ENCODE peak calls at places on chromosomes 2 and 18, in eight cellular contexts. One of them, this sample, is unnamed.
A peak's percentile ranks its signal among the peaks of the same experiment; 100 is the strongest.

GRCh38 chr2:222353998-222354397 is 55.2 kb upstream of the PAX3 start:
- DNase-seq in A549: no peak
- DNase-seq in psoas muscle: no peak
- DNase-seq in left ventricle myocardium inferior: peak; percentile 24
- DNase-seq in transverse colon: no peak
- DNase-seq in right atrium auricular region: no peak
- DNase-seq in kidney: no peak
- DNase-seq in fibroblast of lung: no peak
- DNase-seq in this sample: no peak

GRCh38 chr2:238499731-238500570 is 73.2 kb downstream of the ASB1 start:
- DNase-seq in A549: no peak
- DNase-seq in psoas muscle: no peak
- DNase-seq in left ventricle myocardium inferior: no peak
- DNase-seq in transverse colon: no peak
- DNase-seq in right atrium auricular region: no peak
- DNase-seq in kidney: no peak
- DNase-seq in fibroblast of lung: peak; percentile 63
- DNase-seq in this sample: no peak

GRCh38 chr2:85472265-85472664 is 53.8 kb downstream of the SH2D6 start:
- DNase-seq in A549: no peak
- DNase-seq in psoas muscle: no peak
- DNase-seq in left ventricle myocardium inferior: no peak
- DNase-seq in transverse colon: no peak
- DNase-seq in right atrium auricular region: no peak
- DNase-seq in kidney: no peak
- DNase-seq in fibroblast of lung: no peak
- DNase-seq in this sample: no peak

GRCh38 chr2:240140511-240140910 is at the start of gene OTOS:
- DNase-seq in A549: no peak
- DNase-seq in psoas muscle: no peak
- DNase-seq in left ventricle myocardium inferior: no peak
- DNase-seq in transverse colon: no peak
- DNase-seq in right atrium auricular region: no peak
- DNase-seq in kidney: peak; percentile 29
- DNase-seq in fibroblast of lung: no peak
- DNase-seq in this sample: peak; percentile 19

GRCh38 chr2:239721991-239722759 is 303.0 kb downstream of the NDUFA10 start:
- DNase-seq in A549: no peak
- DNase-seq in psoas muscle: no peak
- DNase-seq in left ventricle myocardium inferior: no peak
- DNase-seq in transverse colon: no peak
- DNase-seq in right atrium auricular region: no peak
- DNase-seq in kidney: peak; percentile 57
- DNase-seq in fibroblast of lung: no peak
- DNase-seq in this sample: peak; percentile 28

GRCh38 chr2:211864328-211864727 is 674.3 kb downstream of the ERBB4 start:
- DNase-seq in A549: no peak
- DNase-seq in psoas muscle: no peak
- DNase-seq in left ventricle myocardium inferior: no peak
- DNase-seq in transverse colon: no peak
- DNase-seq in right atrium auricular region: no peak
- DNase-seq in kidney: no peak
- DNase-seq in fibroblast of lung: no peak
- DNase-seq in this sample: no peak

GRCh38 chr2:235614176-235614860 is 120.5 kb downstream of the AGAP1 start:
- DNase-seq in A549: no peak
- DNase-seq in psoas muscle: no peak
- DNase-seq in left ventricle myocardium inferior: no peak
- DNase-seq in transverse colon: no peak
- DNase-seq in right atrium auricular region: no peak
- DNase-seq in kidney: no peak
- DNase-seq in fibroblast of lung: peak; percentile 37
- DNase-seq in this sample: no peak

GRCh38 chr2:190882831-190883582 is 2.4 kb downstream of the GLS start:
- DNase-seq in A549: no peak
- DNase-seq in psoas muscle: no peak
- DNase-seq in left ventricle myocardium inferior: no peak
- DNase-seq in transverse colon: no peak
- DNase-seq in right atrium auricular region: no peak
- DNase-seq in kidney: no peak
- DNase-seq in fibroblast of lung: no peak
- DNase-seq in this sample: no peak

GRCh38 chr2:144501118-144501517 is 18.8 kb downstream of the ZEB2 start:
- DNase-seq in A549: no peak
- DNase-seq in psoas muscle: no peak
- DNase-seq in left ventricle myocardium inferior: no peak
- DNase-seq in transverse colon: no peak
- DNase-seq in right atrium auricular region: no peak
- DNase-seq in kidney: no peak
- DNase-seq in fibroblast of lung: peak; percentile 64
- DNase-seq in this sample: no peak

GRCh38 chr18:58186258-58186948 is 142.4 kb downstream of the NEDD4L start:
- DNase-seq in A549: peak; percentile 62
- DNase-seq in psoas muscle: no peak
- DNase-seq in left ventricle myocardium inferior: no peak
- DNase-seq in transverse colon: no peak
- DNase-seq in right atrium auricular region: no peak
- DNase-seq in kidney: no peak
- DNase-seq in fibroblast of lung: peak; percentile 95
- DNase-seq in this sample: peak; percentile 56

DNA sequence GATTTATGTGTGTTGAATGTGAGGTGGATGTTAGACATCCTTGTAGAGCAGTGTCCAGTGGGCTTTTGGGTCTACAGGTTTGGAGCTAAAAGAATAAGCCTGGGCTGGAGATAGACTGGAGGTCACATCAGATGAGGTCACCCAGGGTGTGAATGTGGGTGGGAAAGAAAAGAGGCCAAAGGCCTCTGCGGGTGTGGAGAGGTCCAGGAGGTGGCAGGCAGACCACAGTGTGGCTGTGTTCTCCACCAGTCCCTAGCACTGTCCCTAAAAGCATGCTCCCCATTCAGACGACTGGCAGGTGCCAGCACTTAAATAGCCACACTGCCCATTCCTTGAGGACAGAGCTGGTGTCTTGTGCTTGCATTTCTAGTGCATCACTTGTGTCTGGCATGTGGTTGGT is 4.1 kb downstream of the ATG4B start:
- DNase-seq in A549: no peak
- DNase-seq in psoas muscle: no peak
- DNase-seq in left ventricle myocardium inferior: no peak
- DNase-seq in transverse colon: no peak
- DNase-seq in right atrium auricular region: no peak
- DNase-seq in kidney: peak; percentile 26
- DNase-seq in fibroblast of lung: no peak
- DNase-seq in this sample: no peak
- H3K27ac ChIP-seq in A549: no peak overlapping the region
- H3K27ac ChIP-seq in psoas muscle: no peak overlapping the region
- H3K27ac ChIP-seq in left ventricle myocardium inferior: peak overlapping the region; percentile 35
- H3K27ac ChIP-seq in transverse colon: no peak overlapping the region
- H3K27ac ChIP-seq in right atrium auricular region: no peak overlapping the region
- H3K27ac ChIP-seq in kidney: no peak overlapping the region
- H3K27ac ChIP-seq in fibroblast of lung: no peak overlapping the region
- H3K27ac ChIP-seq in this sample: no peak overlapping the region

GRCh38 chr2:203623616-203624015 is 82.8 kb upstream of the CD28 start:
- DNase-seq in A549: no peak
- DNase-seq in psoas muscle: no peak
- DNase-seq in left ventricle myocardium inferior: no peak
- DNase-seq in transverse colon: no peak
- DNase-seq in right atrium auricular region: no peak
- DNase-seq in kidney: no peak
- DNase-seq in fibroblast of lung: peak; percentile 75
- DNase-seq in this sample: no peak

GRCh38 chr2:203629699-203630098 is 76.7 kb upstream of the CD28 start:
- DNase-seq in A549: no peak
- DNase-seq in psoas muscle: no peak
- DNase-seq in left ventricle myocardium inferior: no peak
- DNase-seq in transverse colon: no peak
- DNase-seq in right atrium auricular region: no peak
- DNase-seq in kidney: no peak
- DNase-seq in fibroblast of lung: no peak
- DNase-seq in this sample: no peak

GRCh38 chr2:203625712-203626111 is 80.7 kb upstream of the CD28 start:
- DNase-seq in A549: no peak
- DNase-seq in psoas muscle: no peak
- DNase-seq in left ventricle myocardium inferior: no peak
- DNase-seq in transverse colon: no peak
- DNase-seq in right atrium auricular region: no peak
- DNase-seq in kidney: no peak
- DNase-seq in fibroblast of lung: no peak
- DNase-seq in this sample: no peak

GRCh38 chr2:203623104-203623503 is 83.3 kb upstream of the CD28 start:
- DNase-seq in A549: peak; percentile 62
- DNase-seq in psoas muscle: no peak
- DNase-seq in left ventricle myocardium inferior: no peak
- DNase-seq in transverse colon: no peak
- DNase-seq in right atrium auricular region: no peak
- DNase-seq in kidney: no peak
- DNase-seq in fibroblast of lung: peak; percentile 97
- DNase-seq in this sample: no peak

GRCh38 chr2:203626952-203627681 is 79.3 kb upstream of the CD28 start:
- DNase-seq in A549: no peak
- DNase-seq in psoas muscle: no peak
- DNase-seq in left ventricle myocardium inferior: no peak
- DNase-seq in transverse colon: no peak
- DNase-seq in right atrium auricular region: no peak
- DNase-seq in kidney: no peak
- DNase-seq in fibroblast of lung: peak; percentile 91
- DNase-seq in this sample: no peak
- H3K27ac ChIP-seq in A549: no peak overlapping the region
- H3K27ac ChIP-seq in psoas muscle: no peak overlapping the region
- H3K27ac ChIP-seq in left ventricle myocardium inferior: peak overlapping the region; percentile 43
- H3K27ac ChIP-seq in transverse colon: peak overlapping the region; percentile 47
- H3K27ac ChIP-seq in right atrium auricular region: peak overlapping the region; percentile 50
- H3K27ac ChIP-seq in kidney: no peak overlapping the region
- H3K27ac ChIP-seq in fibroblast of lung: peak overlapping the region; percentile 29
- H3K27ac ChIP-seq in this sample: peak overlapping the region; percentile 54

DNA sequence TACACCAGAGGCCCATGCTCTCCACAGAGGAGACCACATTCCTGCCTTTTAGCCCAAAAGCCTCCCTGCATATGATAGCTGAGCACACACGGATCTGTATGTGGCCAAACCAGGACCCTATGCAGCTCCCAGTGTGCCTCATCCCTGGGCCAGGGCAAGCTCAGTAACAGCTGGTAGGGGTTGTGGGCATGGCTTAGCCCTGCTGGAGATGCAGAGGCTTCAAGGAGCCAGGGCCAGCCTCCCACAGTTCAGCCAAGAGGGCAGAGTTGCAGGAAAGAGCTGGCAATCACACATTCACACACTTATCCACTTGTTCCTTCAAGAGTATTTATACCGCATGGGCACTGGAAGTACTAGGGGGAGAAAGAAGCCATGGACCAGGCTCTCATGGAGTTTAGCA is 1.6 kb upstream of the LIMS2 start:
- DNase-seq in A549: no peak
- DNase-seq in psoas muscle: no peak
- DNase-seq in left ventricle myocardium inferior: no peak
- DNase-seq in transverse colon: no peak
- DNase-seq in right atrium auricular region: no peak
- DNase-seq in kidney: no peak
- DNase-seq in fibroblast of lung: no peak
- DNase-seq in this sample: no peak
- H3K27ac ChIP-seq in A549: no peak overlapping the region
- H3K27ac ChIP-seq in psoas muscle: no peak overlapping the region
- H3K27ac ChIP-seq in left ventricle myocardium inferior: peak overlapping the region; percentile 99
- H3K27ac ChIP-seq in transverse colon: peak overlapping the region; percentile 86
- H3K27ac ChIP-seq in right atrium auricular region: no peak overlapping the region
- H3K27ac ChIP-seq in kidney: no peak overlapping the region
- H3K27ac ChIP-seq in fibroblast of lung: no peak overlapping the region
- H3K27ac ChIP-seq in this sample: no peak overlapping the region

GRCh38 chr2:197269173-197269572 is 41.4 kb downstream of the ANKRD44 start:
- DNase-seq in A549: no peak
- DNase-seq in psoas muscle: no peak
- DNase-seq in left ventricle myocardium inferior: no peak
- DNase-seq in transverse colon: no peak
- DNase-seq in right atrium auricular region: no peak
- DNase-seq in kidney: no peak
- DNase-seq in fibroblast of lung: peak; percentile 67
- DNase-seq in this sample: no peak

GRCh38 chr2:197265931-197266330 is 44.6 kb downstream of the ANKRD44 start:
- DNase-seq in A549: no peak
- DNase-seq in psoas muscle: no peak
- DNase-seq in left ventricle myocardium inferior: no peak
- DNase-seq in transverse colon: no peak
- DNase-seq in right atrium auricular region: no peak
- DNase-seq in kidney: no peak
- DNase-seq in fibroblast of lung: peak; percentile 46
- DNase-seq in this sample: no peak

GRCh38 chr2:197269815-197270214 is 40.8 kb downstream of the ANKRD44 start:
- DNase-seq in A549: no peak
- DNase-seq in psoas muscle: no peak
- DNase-seq in left ventricle myocardium inferior: no peak
- DNase-seq in transverse colon: no peak
- DNase-seq in right atrium auricular region: no peak
- DNase-seq in kidney: no peak
- DNase-seq in fibroblast of lung: no peak
- DNase-seq in this sample: no peak

GRCh38 chr2:197264332-197264731 is 46.2 kb downstream of the ANKRD44 start:
- DNase-seq in A549: no peak
- DNase-seq in psoas muscle: no peak
- DNase-seq in left ventricle myocardium inferior: no peak
- DNase-seq in transverse colon: no peak
- DNase-seq in right atrium auricular region: no peak
- DNase-seq in kidney: no peak
- DNase-seq in fibroblast of lung: no peak
- DNase-seq in this sample: no peak

GRCh38 chr2:197266477-197266876 is 44.1 kb downstream of the ANKRD44 start:
- DNase-seq in A549: no peak
- DNase-seq in psoas muscle: no peak
- DNase-seq in left ventricle myocardium inferior: no peak
- DNase-seq in transverse colon: no peak
- DNase-seq in right atrium auricular region: no peak
- DNase-seq in kidney: no peak
- DNase-seq in fibroblast of lung: no peak
- DNase-seq in this sample: no peak
- H3K27ac ChIP-seq in A549: no peak overlapping the region
- H3K27ac ChIP-seq in psoas muscle: no peak overlapping the region
- H3K27ac ChIP-seq in left ventricle myocardium inferior: no peak overlapping the region
- H3K27ac ChIP-seq in transverse colon: no peak overlapping the region
- H3K27ac ChIP-seq in right atrium auricular region: no peak overlapping the region
- H3K27ac ChIP-seq in kidney: no peak overlapping the region
- H3K27ac ChIP-seq in fibroblast of lung: no peak overlapping the region
- H3K27ac ChIP-seq in this sample: no peak overlapping the region

DNA sequence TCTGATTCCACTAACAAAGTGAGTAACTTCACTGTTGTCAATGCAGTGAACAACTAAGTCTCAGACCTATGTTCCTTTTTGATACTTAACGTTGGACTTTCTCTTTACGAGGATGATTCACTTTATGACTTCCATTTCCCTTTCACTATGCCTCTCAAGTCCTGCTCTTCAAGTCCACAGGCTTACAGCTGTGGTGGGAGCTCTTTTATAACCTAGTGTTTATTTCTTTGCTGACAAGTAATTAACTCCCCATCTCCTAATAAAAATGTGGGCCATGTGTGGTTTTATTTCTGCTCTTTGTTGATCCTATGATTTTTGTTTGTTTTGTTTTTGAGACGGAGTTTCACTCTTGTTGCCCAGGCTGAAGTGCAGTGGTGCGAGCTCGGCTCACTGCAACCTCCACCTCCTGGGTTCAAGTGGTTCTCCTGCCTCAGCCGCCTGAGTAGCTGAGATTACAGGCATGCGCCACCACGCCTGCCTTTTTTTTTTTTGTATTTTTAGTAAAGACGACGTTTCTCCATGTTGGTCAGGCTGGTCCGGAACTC is 142.1 kb downstream of the USP34 start:
- DNase-seq in A549: peak; percentile 28
- DNase-seq in psoas muscle: no peak
- DNase-seq in left ventricle myocardium inferior: no peak
- DNase-seq in transverse colon: peak; percentile 13
- DNase-seq in right atrium auricular region: no peak
- DNase-seq in kidney: no peak
- DNase-seq in fibroblast of lung: peak; percentile 21
- DNase-seq in this sample: peak; percentile 58
- H3K27ac ChIP-seq in A549: no peak overlapping the region
- H3K27ac ChIP-seq in psoas muscle: no peak overlapping the region
- H3K27ac ChIP-seq in left ventricle myocardium inferior: no peak overlapping the region
- H3K27ac ChIP-seq in transverse colon: peak overlapping the region; percentile 68
- H3K27ac ChIP-seq in right atrium auricular region: no peak overlapping the region
- H3K27ac ChIP-seq in kidney: no peak overlapping the region
- H3K27ac ChIP-seq in fibroblast of lung: no peak overlapping the region
- H3K27ac ChIP-seq in this sample: peak overlapping the region; percentile 19